ENCODE peak calls at places on chromosome 11, in ten cellular contexts. S, D, B, I, N, L, G, O, F and C are unnamed samples.

GRCh38 chr11:70671611-70672010 is 273.3 kb downstream of the CTTN start:
- DNase-seq in S (no peak), D (no peak), B (no peak), I (no peak), N (no peak), L (no peak), G (no peak), O (no peak), F (no peak), C (no peak)

GRCh38 chr11:125967515-125967914 is 21.7 kb downstream of the VSIG10L2 start:
- DNase-seq in S (no peak), D (no peak), B (no peak), I (no peak), N (no peak), L (no peak), G (no peak), O (no peak), F (no peak), C (no peak)

GRCh38 chr11:64611961-64612646 is 21.1 kb downstream of the SLC22A12 start:
- DNase-seq in S (no peak), D (no peak), B (no peak), I (no peak), N (no peak), L (no peak), G (no peak), O (no peak), F (no peak), C (no peak)

GRCh38 chr11:64893194-64894069 is 15.0 kb upstream of the EHD1 start:
- DNase-seq in S (no peak), D (no peak), B (no peak), I (peak), N (no peak), L (peak), G (no peak), O (no peak), F (no peak), C (no peak)

GRCh38 chr11:128903248-128904041 is 12.3 kb downstream of the KCNJ5 start:
- DNase-seq in S (no peak), D (peak), B (no peak), I (no peak), N (peak), L (peak), G (no peak), O (peak), F (peak), C (no peak)

GRCh38 chr11:38448284-38448683 is 1850.2 kb upstream of the RAG2 start:
- DNase-seq in S (no peak), D (no peak), B (no peak), I (no peak), N (no peak), L (no peak), G (no peak), O (no peak), F (no peak), C (no peak)

GRCh38 chr11:31240340-31240904 is 129.1 kb downstream of the DCDC1 start:
- DNase-seq in S (no peak), D (no peak), B (peak), I (peak), N (peak), L (no peak), G (peak), O (peak), F (no peak), C (no peak)

GRCh38 chr11:86811637-86812321 is 11.4 kb downstream of the PRSS23 start:
- DNase-seq in S (peak), D (no peak), B (no peak), I (peak), N (peak), L (no peak), G (peak), O (no peak), F (no peak), C (no peak)

GRCh38 chr11:29231586-29231985 is 785.2 kb downstream of the KCNA4 start:
- DNase-seq in S (no peak), D (no peak), B (no peak), I (no peak), N (no peak), L (no peak), G (no peak), O (no peak), F (no peak), C (no peak)

GRCh38 chr11:117911694-117912093 is 17.5 kb downstream of the TMPRSS13 start:
- DNase-seq in S (no peak), D (no peak), B (no peak), I (no peak), N (no peak), L (no peak), G (no peak), O (peak), F (no peak), C (no peak)

GRCh38 chr11:87417951-87418350 is 380.2 kb downstream of the TMEM135 start:
- DNase-seq in S (no peak), D (no peak), B (no peak), I (no peak), N (no peak), L (no peak), G (no peak), O (no peak), F (no peak), C (no peak)

GRCh38 chr11:9273430-9274336 is 8.5 kb upstream of the DENND5A start:
- DNase-seq in S (no peak), D (no peak), B (no peak), I (no peak), N (peak), L (no peak), G (peak), O (peak), F (no peak), C (no peak)

GRCh38 chr11:69909561-69910518 is 90.6 kb upstream of the FGF3 start:
- DNase-seq in S (no peak), D (no peak), B (peak), I (no peak), N (no peak), L (no peak), G (no peak), O (no peak), F (no peak), C (no peak)

DNA sequence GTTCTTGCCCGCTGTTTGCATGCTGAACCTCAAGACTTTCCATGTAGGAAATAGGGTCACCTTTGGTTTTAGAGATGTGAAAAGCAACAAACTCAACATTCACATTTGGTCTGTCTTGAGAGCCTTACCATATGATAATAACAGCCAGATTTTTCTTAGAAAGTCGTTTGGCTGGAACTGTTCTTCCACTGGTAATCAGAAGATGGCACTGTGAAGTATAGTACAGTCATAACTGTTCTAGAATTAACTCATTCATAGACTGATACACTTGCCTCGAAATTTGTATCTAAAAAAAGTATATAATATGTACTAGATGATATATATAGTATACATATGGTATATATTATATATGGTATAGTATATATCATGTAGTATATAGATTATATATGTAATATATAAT is 12.3 kb downstream of the LUZP2 start:
- DNase-seq in S (no peak), D (no peak), B (no peak), I (no peak), N (peak), L (no peak), G (peak), O (no peak), F (peak), C (no peak)
- TF ChIP-seq CTCF in S (no peak), D (no peak), B (no peak), I (peak), N (peak), L (no peak), G (peak), O (no peak), F (no peak), C (no peak)

DNA sequence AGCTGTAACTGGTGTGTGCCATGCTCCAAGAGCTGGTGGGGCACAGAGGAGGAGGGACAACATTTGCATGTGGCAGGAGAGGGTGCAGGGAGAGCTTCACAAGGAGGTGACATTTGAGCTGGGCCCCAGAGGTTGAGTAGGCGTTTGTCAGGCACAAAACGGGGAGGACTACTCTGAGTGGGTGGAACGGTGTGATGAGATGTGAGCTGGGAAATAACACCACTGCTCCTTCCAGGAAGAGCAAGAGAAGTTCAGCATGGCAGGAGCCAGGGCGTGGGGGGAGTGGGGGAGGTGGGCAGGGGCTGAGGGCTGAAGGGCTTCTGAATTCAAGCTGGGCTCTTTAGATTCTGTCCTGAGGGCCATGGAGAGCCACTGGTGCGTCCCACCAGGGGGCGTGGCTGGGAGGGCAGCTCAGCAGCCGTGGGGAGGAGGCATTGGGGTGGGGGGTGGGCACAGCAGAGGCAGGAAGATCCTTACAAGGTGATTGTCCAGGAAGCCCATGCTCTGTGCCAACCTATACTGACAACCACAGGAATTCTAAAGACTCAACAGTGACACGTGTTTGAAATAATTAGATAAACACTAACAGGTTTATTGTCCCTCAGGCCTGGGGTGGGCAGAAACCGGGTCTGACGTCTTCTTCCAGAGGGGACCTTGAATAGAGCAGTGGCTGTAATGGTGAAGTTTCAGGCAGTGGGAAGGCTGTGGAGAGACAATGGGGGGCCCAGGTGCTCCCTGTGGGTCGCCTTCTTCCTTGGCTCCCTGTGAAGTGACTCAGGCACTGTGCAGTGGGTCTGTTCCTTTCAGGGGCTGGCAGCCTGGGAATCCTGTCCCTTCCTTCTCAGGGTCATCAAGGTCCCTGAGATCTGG is 54.4 kb downstream of the OTOG start:
- DNase-seq in S (no peak), D (no peak), B (no peak), I (peak), N (no peak), L (no peak), G (no peak), O (no peak), F (no peak), C (no peak)
- TF ChIP-seq CTCF in S (no peak), D (no peak), B (no peak), I (no peak), N (no peak), L (no peak), G (no peak), O (peak), F (no peak), C (no peak)

DNA sequence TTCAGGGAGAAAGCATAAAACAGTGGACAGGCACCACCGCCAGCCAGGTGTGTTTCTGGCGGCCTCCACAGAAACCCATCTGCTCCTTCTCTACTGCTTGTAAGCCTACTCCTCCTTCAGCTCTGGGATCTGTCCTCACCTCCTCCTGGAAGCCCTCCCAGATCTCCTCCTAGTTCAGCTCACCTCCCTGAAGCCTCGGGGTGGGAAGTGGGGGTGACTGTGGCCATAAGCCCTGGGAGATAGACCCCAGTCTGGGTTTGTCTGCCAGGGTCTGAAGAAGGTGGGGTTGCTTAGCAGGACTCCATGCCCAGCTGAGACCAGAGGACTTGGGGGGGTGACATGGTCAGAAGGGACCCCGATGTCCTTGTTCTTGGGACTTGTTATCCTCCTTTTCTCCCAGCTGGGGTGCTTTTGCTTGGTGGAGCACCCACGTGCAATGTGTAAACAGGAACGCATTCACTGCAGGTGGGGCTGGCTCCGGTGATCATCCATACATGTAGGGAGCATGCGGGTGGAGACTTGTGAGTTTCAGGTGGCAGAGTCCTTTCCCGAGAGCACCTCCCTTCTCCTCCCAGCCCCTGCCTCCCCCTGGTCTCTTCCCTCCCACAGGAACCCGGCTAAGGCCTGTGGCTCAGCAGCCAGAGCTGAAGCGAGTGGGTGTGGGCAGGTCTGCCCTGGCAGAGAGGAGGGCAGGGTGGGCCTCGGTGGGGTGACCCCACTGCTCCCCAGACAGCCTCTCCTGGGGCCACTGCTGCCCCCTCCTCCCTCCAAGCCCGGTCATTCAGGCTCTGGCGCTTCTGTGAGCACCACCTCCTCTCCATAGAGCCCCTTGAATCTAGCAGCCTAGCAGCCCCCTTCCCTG is 25.9 kb downstream of the MRGPRG start:
- DNase-seq in S (no peak), D (no peak), B (no peak), I (no peak), N (no peak), L (peak), G (no peak), O (no peak), F (no peak), C (no peak)
- TF ChIP-seq CTCF in S (no peak), D (no peak), B (no peak), I (no peak), N (no peak), L (no peak), G (no peak), O (no peak), F (no peak), C (no peak)

GRCh38 chr11:95121687-95122086 is 32.0 kb downstream of the ENDOD1 start:
- DNase-seq in S (no peak), D (no peak), B (no peak), I (no peak), N (no peak), L (no peak), G (no peak), O (no peak), F (no peak), C (no peak)
- TF ChIP-seq CTCF in S (no peak), D (no peak), B (no peak), I (no peak), N (no peak), L (no peak), G (no peak), O (no peak), F (no peak), C (no peak)

DNA sequence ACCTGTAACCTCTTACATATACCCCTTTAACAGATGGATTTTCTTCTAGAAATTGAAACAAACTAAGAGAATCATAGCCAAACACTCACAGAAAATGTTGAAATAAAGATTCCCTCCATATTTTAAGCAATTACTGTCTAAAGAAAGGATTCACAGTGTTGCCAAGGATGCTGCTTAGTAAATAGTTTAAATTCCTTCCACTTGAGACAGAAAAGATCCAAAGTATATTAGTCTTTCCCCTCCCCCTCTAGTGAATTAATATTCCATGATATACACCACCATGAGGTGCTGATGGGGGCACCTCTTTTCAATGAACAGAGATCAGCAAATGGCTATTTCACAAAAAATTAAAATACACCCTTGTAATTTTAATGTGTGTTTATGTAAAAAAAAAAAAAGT is 186.8 kb downstream of the SOX6 start:
- DNase-seq in S (no peak), D (no peak), B (no peak), I (no peak), N (peak), L (no peak), G (peak), O (no peak), F (no peak), C (no peak)
- TF ChIP-seq CTCF in S (no peak), D (no peak), B (no peak), I (no peak), N (peak), L (no peak), G (no peak), O (no peak), F (no peak), C (no peak)

DNA sequence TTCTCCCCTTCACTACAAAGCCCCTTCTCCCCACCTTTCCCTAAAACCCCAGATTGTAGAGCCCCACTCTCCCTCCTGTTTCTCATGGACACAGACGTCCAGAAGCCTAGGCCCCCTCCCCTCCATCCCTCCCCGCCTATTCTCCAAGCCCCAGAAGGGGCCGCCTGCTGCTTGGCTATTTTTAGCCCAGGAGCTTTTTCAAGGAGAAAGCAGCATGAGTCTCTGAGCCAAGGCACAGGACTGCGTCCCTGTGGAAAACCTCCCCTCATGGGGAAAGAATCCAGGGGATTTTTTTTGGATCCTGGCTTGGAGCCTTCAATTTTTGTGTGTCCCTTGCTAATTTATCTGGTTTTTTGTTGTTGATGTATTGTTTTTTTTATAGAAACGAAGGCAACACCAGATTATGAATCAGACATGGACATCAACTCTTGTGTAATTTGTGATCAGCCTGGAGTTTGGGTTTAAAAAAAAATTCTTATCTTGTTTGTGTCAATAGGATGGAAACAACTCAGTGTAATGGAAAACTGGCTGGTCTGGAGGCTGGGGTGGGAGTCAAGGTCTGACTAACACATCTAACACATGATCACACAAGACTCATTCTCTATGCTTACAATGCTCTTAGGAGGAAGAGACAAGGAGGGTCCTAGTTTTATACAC is 17.4 kb upstream of the ACCSL start:
- DNase-seq in S (peak), D (no peak), B (peak), I (no peak), N (peak), L (no peak), G (peak), O (peak), F (no peak), C (no peak)
- TF ChIP-seq CTCF in S (no peak), D (no peak), B (no peak), I (no peak), N (no peak), L (no peak), G (no peak), O (no peak), F (no peak), C (no peak)

DNA sequence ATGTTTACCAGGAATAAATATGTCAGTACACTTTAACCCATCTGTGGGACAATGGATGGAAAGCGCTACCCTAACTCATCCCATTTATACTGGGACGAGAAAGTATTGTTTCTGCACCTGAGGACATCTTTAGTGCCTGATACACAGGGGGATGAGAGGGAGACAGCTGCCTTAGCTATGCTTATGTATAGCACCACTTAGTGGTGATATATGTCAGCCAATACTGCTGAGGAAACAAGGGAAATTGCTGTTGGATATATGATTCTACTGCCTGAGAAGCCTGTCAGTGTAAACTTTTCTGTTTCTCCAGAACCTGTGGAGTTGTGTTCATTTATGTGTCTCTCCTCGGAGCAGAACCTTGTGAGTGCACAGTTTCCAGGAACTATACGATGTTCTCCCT is 13.3 kb upstream of the CEP295 start:
- DNase-seq in S (no peak), D (no peak), B (no peak), I (no peak), N (peak), L (no peak), G (peak), O (no peak), F (no peak), C (no peak)
- TF ChIP-seq CTCF in S (no peak), D (no peak), B (peak), I (no peak), N (peak), L (peak), G (peak), O (peak), F (no peak), C (no peak)

GRCh38 chr11:43511959-43512358 is 153.2 kb downstream of the TTC17 start:
- DNase-seq in S (no peak), D (no peak), B (no peak), I (no peak), N (no peak), L (no peak), G (no peak), O (no peak), F (no peak), C (no peak)

GRCh38 chr11:43518407-43519165 is 159.9 kb downstream of the TTC17 start:
- DNase-seq in S (no peak), D (no peak), B (no peak), I (no peak), N (peak), L (no peak), G (peak), O (no peak), F (no peak), C (no peak)

GRCh38 chr11:43516316-43516820 is 157.6 kb downstream of the TTC17 start:
- DNase-seq in S (no peak), D (no peak), B (peak), I (no peak), N (no peak), L (no peak), G (no peak), O (no peak), F (no peak), C (no peak)

GRCh38 chr11:43517518-43517917 is 158.8 kb downstream of the TTC17 start:
- DNase-seq in S (no peak), D (no peak), B (no peak), I (no peak), N (peak), L (no peak), G (no peak), O (no peak), F (no peak), C (no peak)

GRCh38 chr11:43515090-43515489 is 156.4 kb downstream of the TTC17 start:
- DNase-seq in S (no peak), D (no peak), B (peak), I (no peak), N (no peak), L (no peak), G (peak), O (peak), F (no peak), C (no peak)
- TF ChIP-seq CTCF in S (no peak), D (no peak), B (no peak), I (no peak), N (peak), L (no peak), G (peak), O (peak), F (no peak), C (no peak)

GRCh38 chr11:68009391-68010000 is 631 bp upstream of the ALDH3B1 start:
- DNase-seq in S (no peak), D (no peak), B (no peak), I (no peak), N (peak), L (no peak), G (peak), O (no peak), F (no peak), C (no peak)
- TF ChIP-seq CTCF in S (no peak), D (no peak), B (no peak), I (peak), N (peak), L (no peak), G (peak), O (peak), F (peak), C (no peak)